ENCODE peak calls at places on chromosomes 6 and 20, in seven cellular contexts. V is activated CD8-positive, alpha-beta T cell treated with anti-CD3 and anti-CD28 coated beads, Interleukin-2, amount 10 ng/mL, durations not matched to agents 7 days and 5 days; L is hepatic stellate cell; S is AG09309; Q is iris pigment epithelial cell; X is activated CD8-positive, alpha-beta memory T cell treated with anti-CD3 and anti-CD28 coated beads for 48 hours; T is caudate nucleus. Z is an unnamed sample.

GRCh38 chr20:23061713-23062561 is 12.5 kb upstream of the THBD start:
- DNase-seq in V (no peak), L (peak), S (peak), Q (peak), X (no peak), T (no peak), Z (no peak)

GRCh38 chr6:146857960-146858308 is 259.2 kb downstream of the ADGB start:
- DNase-seq in V (no peak), L (no peak), S (no peak), Q (peak), X (no peak), T (peak), Z (no peak)

GRCh38 chr6:111520519-111520918 is 37.5 kb upstream of the REV3L start:
- DNase-seq in V (no peak), L (no peak), S (no peak), Q (no peak), X (no peak), T (no peak), Z (no peak)

GRCh38 chr20:18532626-18533025 is 24.9 kb downstream of the SEC23B start:
- DNase-seq in V (no peak), L (no peak), S (no peak), Q (no peak), X (no peak), T (no peak), Z (no peak)

GRCh38 chr6:13854716-13855250 is 40.4 kb upstream of the MCUR1 start:
- DNase-seq in V (peak), L (no peak), S (no peak), Q (no peak), X (no peak), T (no peak), Z (no peak)

GRCh38 chr6:139964737-139965136 is 590.3 kb upstream of the CITED2 start:
- DNase-seq in V (no peak), L (no peak), S (no peak), Q (no peak), X (no peak), T (no peak), Z (no peak)

GRCh38 chr6:33860706-33861474 is 57.1 kb upstream of the MLN start:
- DNase-seq in V (peak), L (no peak), S (no peak), Q (peak), X (no peak), T (no peak), Z (no peak)

GRCh38 chr6:125392682-125393081 is 90.9 kb upstream of the HDDC2 start:
- DNase-seq in V (no peak), L (no peak), S (no peak), Q (no peak), X (no peak), T (no peak), Z (no peak)

GRCh38 chr6:21679761-21680265 is 86.3 kb downstream of the SOX4 start:
- DNase-seq in V (no peak), L (peak), S (peak), Q (peak), X (no peak), T (no peak), Z (no peak)

Z was measured in Right ventricle myocardium inferior.